ENCODE peak calls at places on chromosomes 13 and 19, in six cellular contexts. B is activated T-cell treated with anti-CD3 and anti-CD28 coated beads for 1 hour; U is CD8-positive, alpha-beta T cell; Z is NCI-H187; Y is posterior cingulate gyrus; V is naive thymus-derived CD4-positive, alpha-beta T cell. I is an unnamed sample.

GRCh38 chr13:24341439-24341838 is 32.1 kb downstream of the C1QTNF9 start:
- DNase-seq in Y (no peak), Z (no peak), U (no peak), V (no peak), B (no peak), I (no peak)

GRCh38 chr19:49690656-49691242 is at the start of gene CPT1C:
- DNase-seq in Z (peak; percentile 86), Y (peak; percentile 85), B (peak; percentile 49), V (no peak), U (peak; percentile 45), I (peak; percentile 93)

GRCh38 chr19:47324502-47324901 is 7.5 kb upstream of the C5AR2 start:
- DNase-seq in V (no peak), Y (peak; percentile 36), B (no peak), U (no peak), Z (no peak), I (peak; percentile 74)

GRCh38 chr19:48393559-48394330 is at the start of gene GRIN2D:
- DNase-seq in V (no peak), Z (no peak), Y (no peak), U (peak; percentile 45), B (no peak), I (peak; percentile 71)

GRCh38 chr13:32086791-32087441 is 55.3 kb downstream of the FRY start:
- DNase-seq in Y (no peak), V (no peak), Z (no peak), B (no peak), U (no peak), I (no peak)

GRCh38 chr19:40467007-40467565 is 285 bp downstream of the SPTBN4 start:
- DNase-seq in Y (no peak), Z (no peak), B (no peak), U (no peak), V (no peak), I (peak; percentile 68)

GRCh38 chr13:45415112-45415511 is 3.1 kb downstream of the SLC25A30 start:
- DNase-seq in V (no peak), U (no peak), Z (no peak), Y (no peak), B (no peak), I (no peak)

GRCh38 chr13:103178986-103179695 is 112.9 kb upstream of the SLC10A2 start:
- DNase-seq in U (no peak), Z (no peak), Y (no peak), B (no peak), V (no peak), I (no peak)

GRCh38 chr19:18718015-18718526 is 34.6 kb downstream of the CRTC1 start:
- DNase-seq in U (no peak), B (no peak), Y (no peak), V (no peak), Z (no peak), I (no peak)

GRCh38 chr19:6696239-6696820 is 24.1 kb downstream of the C3 start:
- DNase-seq in V (no peak), B (no peak), Z (no peak), Y (no peak), U (no peak), I (no peak)

GRCh38 chr19:15194938-15195337 is 5.9 kb downstream of the NOTCH3 start:
- DNase-seq in B (no peak), V (no peak), U (no peak), Y (no peak), Z (no peak), I (no peak)

GRCh38 chr13:46577656-46578589 is 25.0 kb downstream of the LRCH1 start:
- DNase-seq in Z (no peak), Y (no peak), U (no peak), V (no peak), B (no peak), I (peak; percentile 66)

GRCh38 chr13:113929628-113930615 is 44.0 kb downstream of the C13orf46 start:
- DNase-seq in V (no peak), B (no peak), Y (no peak), Z (no peak), U (no peak), I (peak; percentile 62)

GRCh38 chr19:28465317-28466086 is 747.4 kb downstream of the UQCRFS1 start:
- DNase-seq in U (no peak), Y (no peak), V (no peak), Z (no peak), B (no peak), I (peak; percentile 29)

GRCh38 chr19:4759388-4760284 is 31.9 kb upstream of the FEM1A start:
- DNase-seq in Z (peak; percentile 90), V (peak; percentile 4), U (peak; percentile 59), B (peak; percentile 19), Y (peak; percentile 80), I (peak; percentile 94)

GRCh38 chr19:28148554-28148953 is 1064.4 kb downstream of the UQCRFS1 start:
- DNase-seq in Y (no peak), B (no peak), Z (no peak), U (no peak), V (no peak), I (no peak)

GRCh38 chr13:111572956-111573355 is 252.5 kb downstream of the TEX29 start:
- DNase-seq in V (no peak), B (no peak), Z (peak; percentile 42), Y (no peak), U (no peak), I (no peak)

GRCh38 chr13:73074101-73074500 is 15.3 kb downstream of the KLF5 start:
- DNase-seq in U (no peak), V (no peak), B (no peak), Y (no peak), Z (no peak), I (no peak)

GRCh38 chr19:4009990-4010807 is 2.7 kb downstream of the PIAS4 start:
- DNase-seq in U (no peak), Y (no peak), Z (no peak), V (no peak), B (no peak), I (peak; percentile 78)

GRCh38 chr13:65460136-65460535 is 1770.0 kb downstream of the PCDH9 start:
- DNase-seq in V (no peak), U (no peak), B (no peak), Y (no peak), Z (no peak), I (no peak)

GRCh38 chr19:3642987-3643386 is 16.4 kb upstream of the CACTIN start:
- DNase-seq in Z (no peak), Y (no peak), V (no peak), B (no peak), U (no peak), I (no peak)

GRCh38 chr13:23828866-23829265 is 60.3 kb downstream of the MIPEP start:
- DNase-seq in Y (no peak), Z (no peak), V (no peak), B (no peak), U (no peak), I (no peak)

GRCh38 chr19:46834121-46834520 is 16.5 kb downstream of the AP2S1 start:
- DNase-seq in Y (no peak), U (no peak), B (no peak), V (no peak), Z (no peak), I (no peak)

GRCh38 chr19:18229474-18229873 is 3.2 kb upstream of the PDE4C start:
- DNase-seq in V (no peak), B (no peak), Z (no peak), Y (no peak), U (no peak), I (no peak)

GRCh38 chr13:80145291-80145690 is 195.6 kb downstream of the SPRY2 start:
- DNase-seq in Y (no peak), B (no peak), U (no peak), V (no peak), Z (no peak), I (no peak)

GRCh38 chr13:107275945-107276614 is 708.1 kb upstream of the ARGLU1 start:
- DNase-seq in Z (no peak), B (no peak), V (no peak), Y (no peak), U (no peak), I (no peak)

GRCh38 chr13:23658929-23659541 is 88.8 kb downstream of the TNFRSF19 start:
- DNase-seq in B (no peak), Y (no peak), U (no peak), V (no peak), Z (no peak), I (peak; percentile 74)

GRCh38 chr13:36862002-36862706 is 43.1 kb downstream of the RFXAP start:
- DNase-seq in B (no peak), V (no peak), Y (no peak), Z (no peak), U (no peak), I (no peak)

GRCh38 chr13:112885782-112886268 is 83.2 kb upstream of the MCF2L start:
- DNase-seq in U (no peak), Z (peak; percentile 69), Y (no peak), B (no peak), V (no peak), I (peak; percentile 84)

GRCh38 chr13:33723772-33724435 is 94.0 kb upstream of the RFC3 start:
- DNase-seq in Y (peak; percentile 62), V (peak; percentile 37), U (peak; percentile 44), Z (peak; percentile 19), B (peak; percentile 27), I (peak; percentile 90)

GRCh38 chr13:113621046-113621445 is 36.5 kb downstream of the TFDP1 start:
- DNase-seq in U (no peak), Y (no peak), Z (no peak), B (no peak), V (no peak), I (peak; percentile 41)

GRCh38 chr19:15871570-15871969 is 26.3 kb downstream of the CYP4F2 start:
- DNase-seq in Y (no peak), B (no peak), Z (no peak), U (peak; percentile 24), V (no peak), I (no peak)

GRCh38 chr19:18233224-18233825 is 7.1 kb upstream of the PDE4C start:
- DNase-seq in U (peak; percentile 56), B (peak; percentile 24), Z (no peak), V (peak; percentile 27), Y (no peak), I (no peak)

GRCh38 chr13:111031531-111031961 is 83.6 kb upstream of the ARHGEF7 start:
- DNase-seq in Z (no peak), Y (no peak), V (no peak), U (no peak), B (no peak), I (no peak)

GRCh38 chr13:89372193-89372592 is 1701.0 kb downstream of the SLITRK5 start:
- DNase-seq in U (no peak), Z (no peak), Y (no peak), B (no peak), V (no peak), I (no peak)

GRCh38 chr19:16588089-16588823 is 16.0 kb upstream of the SLC35E1 start:
- DNase-seq in Z (no peak), Y (no peak), V (peak; percentile 60), U (peak; percentile 80), B (peak; percentile 19), I (no peak)

GRCh38 chr13:97971519-97971918 is 18.0 kb downstream of the IPO5 start:
- DNase-seq in V (no peak), B (no peak), Z (no peak), Y (no peak), U (no peak), I (no peak)

GRCh38 chr13:102295316-102296048 is 106.4 kb downstream of the FGF14 start:
- DNase-seq in V (no peak), Z (no peak), B (no peak), Y (no peak), U (no peak), I (no peak)

GRCh38 chr19:3062165-3063105 is at the start of gene TLE5:
- DNase-seq in U (peak; percentile 72), Z (peak; percentile 27), V (peak; percentile 73), Y (no peak), B (peak; percentile 65), I (peak; percentile 84)

GRCh38 chr13:70829748-70830147 is 721.5 kb upstream of the KLHL1 start:
- DNase-seq in B (no peak), U (no peak), Z (no peak), Y (no peak), V (no peak), I (no peak)